ENCODE peak calls at places on chromosomes 4 and X, in four cellular contexts. P, A, O and I are unnamed samples.

GRCh38 chr4:55407119-55407518 is 11.4 kb downstream of the TMEM165 start:
- DNase-seq in P (no peak), A (no peak), O (no peak), I (peak)

GRCh38 chr4:168524006-168524405 is 27.2 kb downstream of the PALLD start:
- DNase-seq in A (peak), O (peak), P (peak), I (peak)

GRCh38 chr4:78512357-78512920 is 39.1 kb upstream of the ANXA3 start:
- DNase-seq in A (no peak), P (peak), O (no peak), I (no peak)

GRCh38 chr4:188295899-188296298 is 156.7 kb downstream of the TRIML1 start:
- DNase-seq in P (peak), O (no peak), A (no peak), I (peak)

GRCh38 chrX:120653000-120653399 is 23.1 kb upstream of the C1GALT1C1 start:
- DNase-seq in A (no peak), P (no peak), O (no peak), I (no peak)

GRCh38 chr4:94349193-94349592 is 6.6 kb upstream of the HPGDS start:
- DNase-seq in O (no peak), P (peak), A (no peak), I (peak)

GRCh38 chr4:60992037-60992436 is 208.1 kb upstream of the ADGRL3 start:
- DNase-seq in P (peak), O (no peak), A (no peak), I (peak)

GRCh38 chr4:955161-955921 is 18.0 kb downstream of the DGKQ start:
- DNase-seq in P (no peak), O (no peak), A (no peak), I (no peak)

GRCh38 chr4:127145001-127145400 is 487.8 kb upstream of the INTU start:
- DNase-seq in O (no peak), P (no peak), A (no peak), I (no peak)

GRCh38 chr4:183571350-183572076 is 66.7 kb downstream of the ING2 start:
- DNase-seq in O (no peak), A (peak), P (peak), I (peak)